ENCODE peak calls at places on chromosomes 13 and 19, in four cellular contexts. One of them, this sample, is unnamed.

GRCh38 chr13:33349314-33349995 is 63.9 kb upstream of the STARD13 start:
- DNase-seq in thyroid gland: peak; percentile 59
- DNase-seq in heart right ventricle: peak; percentile 23
- DNase-seq in CD4-positive, alpha-beta memory T cell: no peak
- DNase-seq in this sample: peak; percentile 18

GRCh38 chr19:48819366-48819816 is 8.6 kb upstream of the BCAT2 start:
- DNase-seq in thyroid gland: peak; percentile 96
- DNase-seq in heart right ventricle: peak; percentile 79
- DNase-seq in CD4-positive, alpha-beta memory T cell: no peak
- DNase-seq in this sample: peak; percentile 99

GRCh38 chr13:106917024-106917491 is 349.1 kb upstream of the ARGLU1 start:
- DNase-seq in thyroid gland: peak; percentile 5
- DNase-seq in heart right ventricle: peak; percentile 51
- DNase-seq in CD4-positive, alpha-beta memory T cell: no peak
- DNase-seq in this sample: no peak

GRCh38 chr19:18437481-18438330 is at the start of gene ISYNA1:
- DNase-seq in thyroid gland: peak; percentile 59
- DNase-seq in heart right ventricle: peak; percentile 69
- DNase-seq in CD4-positive, alpha-beta memory T cell: no peak
- DNase-seq in this sample: no peak

GRCh38 chr19:49552749-49553148 is 24.9 kb downstream of the RCN3 start:
- DNase-seq in thyroid gland: no peak
- DNase-seq in heart right ventricle: no peak
- DNase-seq in CD4-positive, alpha-beta memory T cell: peak; percentile 67
- DNase-seq in this sample: no peak

GRCh38 chr13:72808917-72809500 is 27.1 kb downstream of the PIBF1 start:
- DNase-seq in thyroid gland: no peak
- DNase-seq in heart right ventricle: no peak
- DNase-seq in CD4-positive, alpha-beta memory T cell: peak; percentile 24
- DNase-seq in this sample: no peak

GRCh38 chr19:6056801-6057650 is 53.3 kb downstream of the RFX2 start:
- DNase-seq in thyroid gland: peak; percentile 49
- DNase-seq in heart right ventricle: peak; percentile 84
- DNase-seq in CD4-positive, alpha-beta memory T cell: peak; percentile 39
- DNase-seq in this sample: peak; percentile 81

GRCh38 chr13:84672616-84673015 is 790.3 kb upstream of the SLITRK1 start:
- DNase-seq in thyroid gland: peak; percentile 77
- DNase-seq in heart right ventricle: no peak
- DNase-seq in CD4-positive, alpha-beta memory T cell: no peak
- DNase-seq in this sample: no peak

GRCh38 chr13:64725492-64725891 is 2504.6 kb downstream of the PCDH9 start:
- DNase-seq in thyroid gland: no peak
- DNase-seq in heart right ventricle: no peak
- DNase-seq in CD4-positive, alpha-beta memory T cell: no peak
- DNase-seq in this sample: no peak

GRCh38 chr13:33992891-33993336 is 175.0 kb downstream of the RFC3 start:
- DNase-seq in thyroid gland: peak; percentile 27
- DNase-seq in heart right ventricle: no peak
- DNase-seq in CD4-positive, alpha-beta memory T cell: no peak
- DNase-seq in this sample: no peak

GRCh38 chr13:99931462-99931861 is 40.1 kb downstream of the ZIC5 start:
- DNase-seq in thyroid gland: no peak
- DNase-seq in heart right ventricle: no peak
- DNase-seq in CD4-positive, alpha-beta memory T cell: no peak
- DNase-seq in this sample: no peak

GRCh38 chr13:94209110-94209509 is 270.4 kb downstream of the DCT start:
- DNase-seq in thyroid gland: no peak
- DNase-seq in heart right ventricle: no peak
- DNase-seq in CD4-positive, alpha-beta memory T cell: no peak
- DNase-seq in this sample: no peak

GRCh38 chr13:32430018-32430747 is 2.3 kb upstream of the N4BP2L1 start:
- DNase-seq in thyroid gland: no peak
- DNase-seq in heart right ventricle: no peak
- DNase-seq in CD4-positive, alpha-beta memory T cell: no peak
- DNase-seq in this sample: no peak

GRCh38 chr19:18225702-18226468 is at the start of gene PDE4C:
- DNase-seq in thyroid gland: no peak
- DNase-seq in heart right ventricle: peak; percentile 57
- DNase-seq in CD4-positive, alpha-beta memory T cell: no peak
- DNase-seq in this sample: no peak

GRCh38 chr19:13314761-13315160 is 164.6 kb downstream of the IER2 start:
- DNase-seq in thyroid gland: no peak
- DNase-seq in heart right ventricle: no peak
- DNase-seq in CD4-positive, alpha-beta memory T cell: no peak
- DNase-seq in this sample: no peak

GRCh38 chr13:59931621-59932020 is 232.1 kb downstream of the DIAPH3 start:
- DNase-seq in thyroid gland: no peak
- DNase-seq in heart right ventricle: no peak
- DNase-seq in CD4-positive, alpha-beta memory T cell: no peak
- DNase-seq in this sample: no peak

GRCh38 chr19:1355974-1356865 is 27.5 kb upstream of the NDUFS7 start:
- DNase-seq in thyroid gland: peak; percentile 44
- DNase-seq in heart right ventricle: no peak
- DNase-seq in CD4-positive, alpha-beta memory T cell: no peak
- DNase-seq in this sample: no peak

DNA sequence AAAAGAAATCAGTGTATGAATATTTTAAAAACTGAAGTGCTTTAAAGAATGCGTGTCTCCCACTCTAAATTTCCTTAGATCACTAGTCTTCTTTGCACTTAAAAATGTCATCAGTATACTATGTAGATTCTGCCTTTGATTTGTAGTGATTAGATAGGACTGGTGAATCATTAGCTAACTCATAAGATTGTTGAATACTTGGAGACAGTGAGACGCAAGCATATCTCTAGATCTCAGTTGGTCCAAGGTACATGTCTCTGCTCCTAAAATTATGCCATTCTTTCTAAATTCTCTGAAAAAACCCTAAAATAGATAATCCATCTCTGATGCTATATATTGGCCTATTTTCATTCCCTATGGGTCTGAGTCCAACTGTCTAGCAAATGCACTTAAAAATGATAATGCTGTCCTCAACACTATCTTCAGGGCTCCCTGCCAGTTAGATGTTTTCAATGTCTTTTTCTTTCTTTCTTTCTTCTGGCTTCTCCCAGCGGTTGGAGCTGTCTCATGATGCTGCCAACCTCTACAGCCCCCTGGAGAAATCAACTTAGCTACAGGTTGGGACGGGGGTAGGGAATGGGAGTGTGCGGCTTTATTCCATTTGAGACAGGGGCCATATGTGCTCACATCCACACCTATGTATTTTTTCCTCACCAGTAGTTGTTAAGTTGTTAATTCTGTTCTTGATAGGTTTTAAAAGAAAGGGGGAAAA is 301.0 kb downstream of the NDFIP2 start:
- DNase-seq in thyroid gland: no peak
- DNase-seq in heart right ventricle: no peak
- DNase-seq in CD4-positive, alpha-beta memory T cell: no peak
- DNase-seq in this sample: no peak
- H3K27ac ChIP-seq in thyroid gland: no peak overlapping the region
- H3K27ac ChIP-seq in heart right ventricle: no peak overlapping the region
- H3K27ac ChIP-seq in CD4-positive, alpha-beta memory T cell: no peak overlapping the region
- H3K27ac ChIP-seq in this sample: no peak overlapping the region

GRCh38 chr13:26465514-26465913 is 92.0 kb upstream of the WASF3 start:
- DNase-seq in thyroid gland: no peak
- DNase-seq in heart right ventricle: peak; percentile 53
- DNase-seq in CD4-positive, alpha-beta memory T cell: no peak
- DNase-seq in this sample: no peak
- H3K27me3 ChIP-seq in thyroid gland: no peaks in the 10 kb centered on the region
- H3K27me3 ChIP-seq in heart right ventricle: no peaks in the 10 kb centered on the region
- H3K27me3 ChIP-seq in CD4-positive, alpha-beta memory T cell: no peaks in the 10 kb centered on the region
- H3K27me3 ChIP-seq in this sample: no peaks in the 10 kb centered on the region

GRCh38 chr19:38663957-38664502 is 16.6 kb downstream of the ACTN4 start:
- DNase-seq in thyroid gland: peak; percentile 57
- DNase-seq in heart right ventricle: peak; percentile 65
- DNase-seq in CD4-positive, alpha-beta memory T cell: no peak
- DNase-seq in this sample: peak; percentile 80

GRCh38 chr19:38664503-38665211 is 17.2 kb downstream of the ACTN4 start:
- DNase-seq in thyroid gland: no peak
- DNase-seq in heart right ventricle: no peak
- DNase-seq in CD4-positive, alpha-beta memory T cell: no peak
- DNase-seq in this sample: no peak

GRCh38 chr19:38662508-38663155 is 15.2 kb downstream of the ACTN4 start:
- DNase-seq in thyroid gland: no peak
- DNase-seq in heart right ventricle: no peak
- DNase-seq in CD4-positive, alpha-beta memory T cell: no peak
- DNase-seq in this sample: no peak

GRCh38 chr19:38661996-38662395 is 14.5 kb downstream of the ACTN4 start:
- DNase-seq in thyroid gland: peak; percentile 76
- DNase-seq in heart right ventricle: no peak
- DNase-seq in CD4-positive, alpha-beta memory T cell: no peak
- DNase-seq in this sample: no peak

DNA sequence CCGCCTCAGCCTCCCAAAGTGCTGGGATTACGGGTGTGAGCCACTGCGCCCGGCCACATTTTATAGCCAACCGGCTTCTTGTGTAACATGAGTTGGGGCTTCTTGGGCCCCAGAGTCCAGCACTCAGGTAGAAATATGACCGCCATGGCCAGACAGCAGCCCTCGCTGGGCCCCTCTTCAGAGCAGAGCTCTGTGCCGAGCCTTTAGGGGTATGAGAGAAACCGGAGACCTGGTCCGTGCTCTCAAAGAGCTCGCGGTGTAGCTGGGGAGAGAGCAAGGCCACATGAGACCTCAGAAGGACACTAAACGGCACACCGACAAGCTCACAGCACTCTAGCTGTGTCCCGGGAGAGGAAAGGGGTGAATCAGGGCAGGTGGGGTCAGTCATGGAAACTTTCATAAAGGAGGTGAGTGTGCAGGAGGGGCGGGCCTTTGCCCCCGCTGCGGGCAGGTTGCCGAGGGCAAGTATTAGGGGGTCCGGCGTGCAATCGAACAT is 15.8 kb downstream of the ACTN4 start:
- DNase-seq in thyroid gland: no peak
- DNase-seq in heart right ventricle: no peak
- DNase-seq in CD4-positive, alpha-beta memory T cell: no peak
- DNase-seq in this sample: peak; percentile 67
- H3K27ac ChIP-seq in thyroid gland: peak overlapping the region; percentile 97
- H3K27ac ChIP-seq in heart right ventricle: peak overlapping the region; percentile 99
- H3K27ac ChIP-seq in CD4-positive, alpha-beta memory T cell: no peak overlapping the region
- H3K27ac ChIP-seq in this sample: peak overlapping the region; percentile 100

GRCh38 chr19:28399187-28399586 is 813.8 kb downstream of the UQCRFS1 start:
- DNase-seq in thyroid gland: no peak
- DNase-seq in heart right ventricle: no peak
- DNase-seq in CD4-positive, alpha-beta memory T cell: no peak
- DNase-seq in this sample: no peak

GRCh38 chr19:28400953-28401671 is 811.8 kb downstream of the UQCRFS1 start:
- DNase-seq in thyroid gland: no peak
- DNase-seq in heart right ventricle: no peak
- DNase-seq in CD4-positive, alpha-beta memory T cell: no peak
- DNase-seq in this sample: no peak

GRCh38 chr19:28403698-28404099 is 809.3 kb downstream of the UQCRFS1 start:
- DNase-seq in thyroid gland: no peak
- DNase-seq in heart right ventricle: no peak
- DNase-seq in CD4-positive, alpha-beta memory T cell: no peak
- DNase-seq in this sample: no peak

GRCh38 chr19:28402701-28403290 is 810.2 kb downstream of the UQCRFS1 start:
- DNase-seq in thyroid gland: no peak
- DNase-seq in heart right ventricle: no peak
- DNase-seq in CD4-positive, alpha-beta memory T cell: no peak
- DNase-seq in this sample: no peak

GRCh38 chr19:28401739-28402138 is 811.2 kb downstream of the UQCRFS1 start:
- DNase-seq in thyroid gland: no peak
- DNase-seq in heart right ventricle: no peak
- DNase-seq in CD4-positive, alpha-beta memory T cell: no peak
- DNase-seq in this sample: no peak
- H3K27me3 ChIP-seq in thyroid gland: no peaks in the 10 kb centered on the region
- H3K27me3 ChIP-seq in heart right ventricle: peaks cover 55% of the 10 kb centered on the region
- H3K27me3 ChIP-seq in CD4-positive, alpha-beta memory T cell: no peaks in the 10 kb centered on the region
- H3K27me3 ChIP-seq in this sample: peaks cover 13% of the 10 kb centered on the region

GRCh38 chr19:12034610-12035009 is 869 bp downstream of the ZNF433 start:
- DNase-seq in thyroid gland: peak; percentile 24
- DNase-seq in heart right ventricle: no peak
- DNase-seq in CD4-positive, alpha-beta memory T cell: no peak
- DNase-seq in this sample: no peak
- H3K27ac ChIP-seq in thyroid gland: peak overlapping the region; percentile 94
- H3K27ac ChIP-seq in heart right ventricle: peak overlapping the region; percentile 89
- H3K27ac ChIP-seq in CD4-positive, alpha-beta memory T cell: no peak overlapping the region
- H3K27ac ChIP-seq in this sample: peak overlapping the region; percentile 87

GRCh38 chr13:27917121-27917947 is 2.5 kb upstream of the PDX1 start:
- DNase-seq in thyroid gland: no peak
- DNase-seq in heart right ventricle: no peak
- DNase-seq in CD4-positive, alpha-beta memory T cell: no peak
- DNase-seq in this sample: no peak

GRCh38 chr13:27913116-27913515 is 6.7 kb upstream of the PDX1 start:
- DNase-seq in thyroid gland: no peak
- DNase-seq in heart right ventricle: no peak
- DNase-seq in CD4-positive, alpha-beta memory T cell: no peak
- DNase-seq in this sample: no peak

GRCh38 chr13:27918041-27918917 is 1.5 kb upstream of the PDX1 start:
- DNase-seq in thyroid gland: no peak
- DNase-seq in heart right ventricle: no peak
- DNase-seq in CD4-positive, alpha-beta memory T cell: no peak
- DNase-seq in this sample: no peak

GRCh38 chr13:27918918-27919255 is 913 bp upstream of the PDX1 start:
- DNase-seq in thyroid gland: no peak
- DNase-seq in heart right ventricle: no peak
- DNase-seq in CD4-positive, alpha-beta memory T cell: no peak
- DNase-seq in this sample: no peak

DNA sequence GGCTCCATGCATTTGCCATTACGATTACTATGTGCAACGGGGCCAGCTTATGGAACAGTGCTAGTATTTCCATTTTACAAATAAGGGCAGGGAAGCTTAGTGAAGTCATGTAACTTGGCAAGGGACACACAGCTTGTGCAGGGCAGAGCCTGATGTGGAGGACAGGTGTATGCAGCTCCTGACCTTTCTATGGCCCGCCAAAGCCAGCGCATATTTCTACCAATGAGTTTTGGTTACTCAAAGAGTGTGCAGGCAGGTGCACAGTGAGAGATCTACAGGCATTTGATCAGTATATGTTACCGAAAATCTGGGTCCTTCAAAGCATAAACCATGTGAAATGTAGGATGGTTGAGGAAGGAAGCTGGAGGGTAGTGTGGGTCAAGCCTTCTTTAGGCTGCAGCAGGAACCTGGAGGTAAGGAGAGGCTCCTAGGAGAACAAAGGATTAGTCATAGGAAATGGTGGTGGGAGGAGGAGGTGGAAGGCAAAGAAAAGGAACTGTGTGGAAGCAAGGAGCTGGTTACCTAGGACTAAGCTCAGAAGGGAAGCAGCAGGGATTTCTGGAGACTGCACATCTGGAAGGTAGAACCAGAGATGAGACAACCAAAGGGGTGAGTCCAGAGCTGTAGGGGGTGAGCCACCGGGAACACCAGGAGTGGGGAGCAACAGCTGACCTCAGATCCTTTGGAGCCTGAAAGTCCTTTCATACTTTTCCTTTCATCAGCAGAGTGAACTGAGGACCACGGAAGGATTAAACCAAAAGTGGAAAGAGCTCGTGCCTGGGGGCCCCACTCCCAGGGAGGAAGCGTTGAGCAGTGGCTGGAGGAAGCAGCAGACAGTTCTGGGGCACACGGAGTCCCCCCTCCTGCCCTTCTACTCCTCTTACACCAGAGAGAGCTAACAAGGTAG is 4.2 kb upstream of the PDX1 start:
- DNase-seq in thyroid gland: no peak
- DNase-seq in heart right ventricle: no peak
- DNase-seq in CD4-positive, alpha-beta memory T cell: no peak
- DNase-seq in this sample: no peak
- H3K27me3 ChIP-seq in thyroid gland: peaks cover 42% of the 10 kb centered on the region
- H3K27me3 ChIP-seq in heart right ventricle: peaks cover 98% of the 10 kb centered on the region
- H3K27me3 ChIP-seq in CD4-positive, alpha-beta memory T cell: peaks cover 19% of the 10 kb centered on the region
- H3K27me3 ChIP-seq in this sample: peaks cover 80% of the 10 kb centered on the region